ENCODE peak calls at places on chromosomes 12 and 14, in five cellular contexts. A is GM23248, G is Karpas-422, M is HCT116, Z is SK-N-SH. U is an unnamed sample. For H4K20me1 and H3K9me2, the result is how much of the 10 kb centered on the place peaks cover.

GRCh38 chr12:75954076-75954475 is 77.5 kb downstream of the PHLDA1 start:
- DNase-seq in G (no peak), M (peak), Z (no peak), A (peak), U (no peak)

GRCh38 chr12:131287015-131287937 is 333.6 kb downstream of the ADGRD1 start:
- DNase-seq in Z (no peak), G (no peak), A (no peak), M (no peak), U (no peak)

GRCh38 chr12:101670007-101670671 is 27.3 kb upstream of the CHPT1 start:
- DNase-seq in A (peak), M (peak), G (peak), Z (peak), U (peak)

GRCh38 chr12:132218915-132219314 is 74.7 kb downstream of the NOC4L start:
- DNase-seq in G (peak), Z (peak), A (no peak), M (peak), U (peak)

GRCh38 chr14:60514378-60515243 is 5.7 kb downstream of the SIX6 start:
- DNase-seq in Z (peak), M (no peak), A (peak), G (no peak), U (no peak)

GRCh38 chr12:56622535-56622934 is 7.6 kb downstream of the BAZ2A start:
- DNase-seq in M (no peak), G (no peak), A (peak), Z (no peak), U (no peak)

GRCh38 chr12:45362291-45362690 is 146.4 kb downstream of the ANO6 start:
- DNase-seq in M (no peak), Z (no peak), G (no peak), A (no peak), U (no peak)

GRCh38 chr12:67645571-67645970 is 3.0 kb upstream of the DYRK2 start:
- DNase-seq in A (peak), G (no peak), M (no peak), Z (no peak), U (no peak)

GRCh38 chr14:34362625-34363251 is 99.3 kb downstream of the SPTSSA start:
- DNase-seq in G (no peak), Z (no peak), M (no peak), A (peak), U (no peak)

GRCh38 chr14:73850940-73851339 is 691 bp upstream of the PTGR2 start:
- DNase-seq in Z (no peak), M (no peak), A (peak), G (peak), U (no peak)

GRCh38 chr12:78229491-78230209 is 399.0 kb downstream of the NAV3 start:
- DNase-seq in Z (peak), G (peak), A (peak), M (peak), U (peak)

GRCh38 chr12:52271157-52271556 is 3.3 kb upstream of the KRT86 start:
- DNase-seq in A (peak), G (no peak), M (no peak), Z (no peak), U (no peak)

GRCh38 chr12:113462880-113463745 is 8.6 kb downstream of the LHX5 start:
- DNase-seq in Z (peak), M (no peak), A (peak), G (no peak), U (no peak)

GRCh38 chr14:71324767-71325272 is 417.6 kb downstream of the PCNX1 start:
- DNase-seq in A (no peak), M (no peak), G (no peak), Z (no peak), U (peak)

GRCh38 chr12:113136128-113136989 is 798 bp upstream of the RASAL1 start:
- DNase-seq in M (peak), Z (peak), G (peak), A (no peak), U (peak)

GRCh38 chr12:28704477-28705169 is 444.5 kb upstream of the FAR2 start:
- DNase-seq in A (peak), M (no peak), Z (no peak), G (no peak), U (no peak)

GRCh38 chr14:103384450-103385152 is 614 bp upstream of the MARK3 start:
- DNase-seq in Z (no peak), G (no peak), M (no peak), A (peak), U (no peak)

GRCh38 chr14:103385994-103386491 is 828 bp downstream of the MARK3 start:
- DNase-seq in A (peak), Z (peak), M (no peak), G (peak), U (peak)

GRCh38 chr14:103388664-103389063 is 3.4 kb downstream of the MARK3 start:
- DNase-seq in A (no peak), G (no peak), M (no peak), Z (no peak), U (no peak)

GRCh38 chr14:103385153-103385993 is at the start of gene MARK3:
- DNase-seq in A (peak), Z (peak), M (peak), G (peak), U (peak)

DNA sequence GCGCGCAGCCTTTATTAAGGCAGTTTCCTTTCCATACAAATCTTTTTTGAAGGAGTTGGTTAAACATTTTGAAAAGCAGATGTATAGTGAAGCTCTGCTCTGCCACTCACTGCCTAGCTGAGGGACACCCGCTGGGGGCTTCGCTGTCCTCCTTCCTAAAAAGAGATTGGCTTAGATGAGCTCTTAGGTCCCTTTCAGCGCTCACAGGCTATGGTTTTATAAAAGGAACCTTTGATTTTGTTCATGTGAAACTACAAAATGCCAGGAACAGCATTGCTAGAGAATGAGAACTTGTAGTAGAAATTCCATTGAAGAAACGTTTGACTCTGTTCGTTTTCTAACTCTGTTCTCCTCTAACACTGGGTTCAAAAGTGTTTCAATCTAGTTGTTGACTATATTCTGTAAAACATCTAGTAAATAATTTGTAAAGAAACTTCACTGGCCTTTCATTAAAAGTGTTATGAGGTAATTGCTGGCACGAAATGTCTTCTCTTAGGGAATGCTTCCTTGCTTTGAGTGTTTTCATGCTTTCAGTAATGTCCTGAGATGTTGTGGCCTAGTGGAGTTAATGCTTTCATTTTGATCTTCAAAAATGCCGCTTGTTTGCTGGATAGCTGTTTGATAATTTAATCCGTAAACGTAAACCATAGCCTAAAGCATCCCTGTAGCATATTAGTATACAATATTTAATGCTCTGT is 1.6 kb downstream of the MARK3 start:
- DNase-seq in A (peak), M (no peak), G (peak), Z (no peak), U (peak)
- H4K20me1 ChIP-seq in A (under half), M (under half), G (under half), Z (half or more), U (under half)

GRCh38 chr14:98462908-98463307 is 809.1 kb downstream of the BCL11B start:
- DNase-seq in Z (no peak), M (no peak), G (no peak), A (no peak), U (no peak)

DNA sequence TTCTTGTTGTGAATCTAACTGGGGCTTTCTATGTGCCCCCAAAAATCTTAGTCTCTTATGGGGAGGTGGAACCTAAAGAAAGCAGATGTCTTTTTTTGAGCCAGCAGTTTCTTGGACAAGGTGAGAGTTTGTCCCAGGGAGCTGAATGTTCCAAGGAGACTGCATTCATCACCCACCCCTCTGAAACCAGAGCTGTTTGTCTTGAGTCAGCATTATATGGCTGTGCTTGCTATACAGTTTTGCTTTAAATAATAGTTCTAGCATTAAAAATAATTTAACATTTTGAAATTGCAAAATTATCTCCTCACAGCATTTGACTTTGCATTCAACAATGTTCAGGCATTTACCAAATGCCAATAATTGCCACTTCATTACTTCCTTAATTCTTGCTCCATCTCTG is 813.3 kb downstream of the BCL11B start:
- DNase-seq in Z (no peak), M (no peak), G (no peak), A (no peak), U (no peak)
- H3K9me2 ChIP-seq in Z (under half), M (under half), G (under half), A (under half), U (under half)

DNA sequence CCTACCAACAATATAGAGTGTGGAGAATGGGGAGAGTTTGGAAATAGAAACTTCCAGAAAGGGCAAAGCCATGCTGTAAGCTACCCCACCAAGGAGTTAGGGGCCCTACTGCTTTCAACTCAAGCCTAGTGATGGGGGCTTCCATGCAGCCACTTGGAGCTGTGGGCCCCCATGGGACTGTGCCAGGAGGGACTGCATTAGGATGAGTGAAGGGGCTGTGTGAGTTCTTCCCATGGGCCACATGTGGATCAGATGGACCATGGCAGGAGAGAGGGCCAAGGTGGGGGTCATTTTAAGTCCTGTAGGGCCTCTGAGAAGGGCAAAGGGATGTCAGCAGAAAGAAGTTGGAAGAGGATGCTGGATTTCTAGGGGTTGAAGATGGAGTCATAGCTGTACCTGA is 23.1 kb upstream of the CIPC start:
- DNase-seq in Z (no peak), G (no peak), M (no peak), A (no peak), U (no peak)
- H3K4me3 ChIP-seq in Z (no peak), G (no peak), M (no peak), A (no peak), U (no peak)

GRCh38 chr14:22520786-22521185 is 68.2 kb downstream of the DAD1 start:
- DNase-seq in Z (no peak), M (no peak), A (no peak), G (no peak), U (no peak)
- H4K20me1 ChIP-seq in Z (under half), M (under half), A (under half), G (under half), U (under half)

DNA sequence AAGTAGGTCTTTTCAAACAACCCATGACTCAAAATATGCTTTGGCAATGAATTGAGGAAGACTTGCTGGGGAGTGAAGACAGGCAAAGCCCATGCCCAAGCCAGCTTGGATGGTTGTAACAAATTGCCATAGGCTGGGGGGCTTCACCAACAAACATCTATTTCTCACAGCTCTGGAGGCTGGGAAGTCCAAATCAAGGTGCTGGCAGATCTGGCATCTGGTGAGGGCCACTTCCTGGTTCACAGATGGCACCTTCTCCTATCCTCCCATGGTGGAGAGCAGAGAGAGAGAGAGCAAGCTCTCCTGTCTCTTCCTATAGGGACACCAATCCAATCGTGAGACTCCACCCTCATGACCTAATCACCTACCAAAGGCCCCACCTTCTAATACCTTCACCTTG is 11.3 kb downstream of the DNAH10 start:
- DNase-seq in A (no peak), G (no peak), M (no peak), Z (no peak), U (no peak)
- H3K9me2 ChIP-seq in A (under half), G (under half), M (under half), Z (under half), U (under half)

DNA sequence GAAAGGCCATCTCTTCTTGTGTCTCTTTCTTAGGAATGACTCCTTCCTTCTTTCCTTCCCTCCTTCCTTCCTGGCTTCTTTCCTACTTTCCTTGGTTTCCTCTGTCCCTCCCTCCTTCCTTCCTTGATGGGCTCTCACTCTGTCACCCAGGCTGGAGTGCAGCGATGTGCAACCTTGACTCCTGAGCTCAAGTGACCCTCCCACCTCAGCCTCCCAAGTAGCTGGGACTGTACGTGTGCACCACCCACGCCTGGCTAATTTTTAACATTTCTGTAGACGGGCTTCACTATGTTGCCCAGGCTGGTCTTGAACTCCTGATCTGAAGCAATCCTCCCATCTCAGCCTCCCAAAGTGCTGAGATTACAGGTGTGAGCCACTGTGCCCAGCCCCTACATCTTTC is 10.9 kb upstream of the P2RX7 start:
- DNase-seq in Z (no peak), M (no peak), A (no peak), G (no peak), U (no peak)
- H3K4me3 ChIP-seq in Z (no peak), M (no peak), A (no peak), G (no peak), U (no peak)

U was measured in OCI-LY7.